ENCODE peak calls at places on chromosomes 5 and 9, in seven cellular contexts. P, I, C, Y, U, E and L are unnamed samples.

GRCh38 chr9:109477269-109478203 is 20.6 kb downstream of the PTPN3 start:
- DNase-seq in P (no peak), I (no peak), C (no peak), Y (no peak), U (no peak), E (no peak), L (no peak)

GRCh38 chr5:42951847-42952411 is 88.2 kb downstream of the ANXA2R start:
- DNase-seq in P (peak), I (no peak), C (no peak), Y (no peak), U (no peak), E (peak), L (peak)

GRCh38 chr9:91044354-91044753 is 242.7 kb downstream of the SYK start:
- DNase-seq in P (no peak), I (no peak), C (no peak), Y (no peak), U (no peak), E (no peak), L (no peak)

GRCh38 chr5:159449925-159450324 is 119.6 kb upstream of the IL12B start:
- DNase-seq in P (no peak), I (no peak), C (no peak), Y (no peak), U (no peak), E (no peak), L (no peak)

GRCh38 chr5:64229163-64229774 is 63.6 kb downstream of the RNF180 start:
- DNase-seq in P (no peak), I (no peak), C (peak), Y (no peak), U (no peak), E (no peak), L (peak)

GRCh38 chr9:114005371-114006154 is 72.5 kb downstream of the AMBP start:
- DNase-seq in P (no peak), I (no peak), C (no peak), Y (peak), U (peak), E (peak), L (peak)

GRCh38 chr5:170752257-170753215 is 31.0 kb upstream of the GABRP start:
- DNase-seq in P (no peak), I (no peak), C (no peak), Y (no peak), U (no peak), E (no peak), L (no peak)

GRCh38 chr5:37844004-37844403 is 4.2 kb upstream of the GDNF start:
- DNase-seq in P (no peak), I (no peak), C (no peak), Y (no peak), U (no peak), E (no peak), L (no peak)